ENCODE peak calls at places on chromosome 5, in four cellular contexts. V is RCC 7860; B is stimulated activated CD4-positive, alpha-beta T cell treated with anti-CD3 and anti-CD28 coated beads, Interleukin-2, amount 100 ng/mL, for 24 hours; H is LoVo. F is an unnamed sample.

GRCh38 chr5:112475747-112476435 is 56.8 kb upstream of the EPB41L4A start:
- DNase-seq in H (no peak), V (no peak), B (no peak), F (no peak)

GRCh38 chr5:176541338-176542134 is 4.3 kb upstream of the RNF44 start:
- DNase-seq in V (no peak), H (peak), B (peak), F (no peak)

GRCh38 chr5:149166591-149167100 is 25.4 kb downstream of the ABLIM3 start:
- DNase-seq in V (no peak), B (no peak), H (no peak), F (no peak)

GRCh38 chr5:63125862-63126261 is 547.2 kb downstream of the LRRC70 start:
- DNase-seq in V (peak), B (peak), H (peak), F (no peak)

GRCh38 chr5:20619606-20620005 is 631.6 kb upstream of the CDH18 start:
- DNase-seq in V (no peak), H (no peak), B (no peak), F (no peak)

GRCh38 chr5:159022178-159022556 is 77.5 kb downstream of the EBF1 start:
- DNase-seq in H (no peak), V (no peak), B (no peak), F (no peak)

GRCh38 chr5:149584106-149584505 is 2.8 kb downstream of the ARHGEF37 start:
- DNase-seq in B (no peak), H (no peak), V (no peak), F (no peak)

GRCh38 chr5:126837907-126838539 is 61.1 kb downstream of the LMNB1 start:
- DNase-seq in H (no peak), V (no peak), B (no peak), F (no peak)

GRCh38 chr5:31477516-31477915 is 54.4 kb downstream of the DROSHA start:
- DNase-seq in V (no peak), B (no peak), H (no peak), F (no peak)

GRCh38 chr5:172768573-172769323 is 2.2 kb downstream of the DUSP1 start:
- DNase-seq in V (peak), B (no peak), H (no peak), F (no peak)

GRCh38 chr5:16554110-16554509 is 62.7 kb downstream of the RETREG1 start:
- DNase-seq in B (no peak), H (no peak), V (no peak), F (no peak)

GRCh38 chr5:2032432-2032831 is 149.7 kb upstream of the IRX4 start:
- DNase-seq in B (no peak), V (no peak), H (no peak), F (no peak)

GRCh38 chr5:81420039-81420667 is 26.2 kb upstream of the ACOT12 start:
- DNase-seq in V (peak), H (peak), B (no peak), F (peak)